ENCODE peak calls at places on chromosomes 7 and 10, in seven cellular contexts. P, R, I, B, G, D and U are unnamed samples. For H3K4me1 and H3K36me3, the result is how much of the 10 kb centered on the place peaks cover.

GRCh38 chr7:33792547-33793105 is 112.7 kb upstream of the BMPER start:
- DNase-seq in I (no peak), D (no peak), P (no peak), B (no peak), G (no peak), R (no peak), U (no peak)

GRCh38 chr10:99870051-99870730 is 87.8 kb downstream of the ABCC2 start:
- DNase-seq in I (no peak), R (no peak), B (no peak), D (no peak), P (no peak), G (no peak), U (no peak)

GRCh38 chr7:127135871-127136485 is 116.8 kb downstream of the GRM8 start:
- DNase-seq in R (no peak), I (no peak), B (no peak), D (no peak), G (no peak), P (no peak), U (no peak)

GRCh38 chr10:132399117-132400035 is 2.4 kb downstream of the PWWP2B start:
- DNase-seq in G (peak), I (peak), B (no peak), R (no peak), D (no peak), P (peak), U (no peak)

GRCh38 chr10:90407116-90407515 is 450.7 kb downstream of the HTR7 start:
- DNase-seq in G (no peak), D (no peak), I (no peak), B (peak), R (no peak), P (no peak), U (no peak)

GRCh38 chr10:71761105-71761511 is 12.2 kb downstream of the VSIR start:
- DNase-seq in I (no peak), D (no peak), P (no peak), B (no peak), G (no peak), R (no peak), U (no peak)

GRCh38 chr10:131674130-131674529 is 226.7 kb upstream of the PPP2R2D start:
- DNase-seq in G (no peak), R (no peak), P (no peak), B (no peak), D (no peak), I (no peak), U (no peak)

GRCh38 chr7:142568430-142569097 is 180.7 kb upstream of the PRSS1 start:
- DNase-seq in P (no peak), D (no peak), I (no peak), G (no peak), R (no peak), B (peak), U (no peak)

GRCh38 chr7:47404005-47404404 is 177.9 kb downstream of the TNS3 start:
- DNase-seq in D (peak), P (no peak), R (no peak), I (no peak), G (no peak), B (peak), U (no peak)

GRCh38 chr10:110376021-110376773 is 71.5 kb upstream of the SMNDC1 start:
- DNase-seq in I (no peak), P (no peak), D (no peak), G (peak), R (no peak), B (no peak), U (peak)

GRCh38 chr10:93560541-93560940 is 5.9 kb upstream of the FFAR4 start:
- DNase-seq in G (no peak), R (no peak), P (no peak), D (no peak), B (no peak), I (peak), U (no peak)

GRCh38 chr7:47231081-47231480 is 350.8 kb downstream of the TNS3 start:
- DNase-seq in D (no peak), R (no peak), I (no peak), P (no peak), B (no peak), G (no peak), U (no peak)

GRCh38 chr7:152882576-152883310 is 123.2 kb downstream of the ACTR3B start:
- DNase-seq in G (no peak), B (no peak), R (no peak), D (no peak), I (peak), P (no peak), U (no peak)

GRCh38 chr7:146864644-146865043 is 748.0 kb downstream of the CNTNAP2 start:
- DNase-seq in P (no peak), G (no peak), R (no peak), D (no peak), B (no peak), I (no peak), U (no peak)

GRCh38 chr10:109875828-109876821 is 47.2 kb downstream of the XPNPEP1 start:
- DNase-seq in G (no peak), D (no peak), R (no peak), I (no peak), B (no peak), P (no peak), U (no peak)

GRCh38 chr7:106610996-106611886 is 49.7 kb downstream of the CCDC71L start:
- DNase-seq in I (no peak), B (peak), G (no peak), R (no peak), P (no peak), D (no peak), U (no peak)

GRCh38 chr10:95247881-95248583 is 42.8 kb downstream of the PDLIM1 start:
- DNase-seq in D (no peak), B (no peak), P (no peak), R (no peak), G (no peak), I (no peak), U (no peak)

GRCh38 chr7:133358728-133359127 is 105.8 kb downstream of the EXOC4 start:
- DNase-seq in P (no peak), R (no peak), G (no peak), B (peak), D (no peak), I (no peak), U (no peak)

GRCh38 chr7:1450431-1450830 is 8.8 kb downstream of the MICALL2 start:
- DNase-seq in P (no peak), R (no peak), B (no peak), G (no peak), I (no peak), D (no peak), U (no peak)

GRCh38 chr7:1449951-1450350 is 9.3 kb downstream of the MICALL2 start:
- DNase-seq in I (no peak), R (no peak), B (no peak), D (no peak), P (no peak), G (no peak), U (no peak)

GRCh38 chr7:1452205-1452604 is 7.1 kb downstream of the MICALL2 start:
- DNase-seq in G (no peak), B (no peak), R (no peak), I (no peak), D (no peak), P (no peak), U (no peak)

GRCh38 chr7:1449501-1449900 is 9.8 kb downstream of the MICALL2 start:
- DNase-seq in P (no peak), G (no peak), R (no peak), D (no peak), B (no peak), I (no peak), U (no peak)

GRCh38 chr7:1450987-1451386 is 8.3 kb downstream of the MICALL2 start:
- DNase-seq in G (no peak), D (no peak), P (no peak), B (no peak), R (no peak), I (no peak), U (no peak)
- H3K4me1 ChIP-seq in G (under half), D (half or more), P (under half), B (under half), R (under half), I (under half), U (under half)

DNA sequence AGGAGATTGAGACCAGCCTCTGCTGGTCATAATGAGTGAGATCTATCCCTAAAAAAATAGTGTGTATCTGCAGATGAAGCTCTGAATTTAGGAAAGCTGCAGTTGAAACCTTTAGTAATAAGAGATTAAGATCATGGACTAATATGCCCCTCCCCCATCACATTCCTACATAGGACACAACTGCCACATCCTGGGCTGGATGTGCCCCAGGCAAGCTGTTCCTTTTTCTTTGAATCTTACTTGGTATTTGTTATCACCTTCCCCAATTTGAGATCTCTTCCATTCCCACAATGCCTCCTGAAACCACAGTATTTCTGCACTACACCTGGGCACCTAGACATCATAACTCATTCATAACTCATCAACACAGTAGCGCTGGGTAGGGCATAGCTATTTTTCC is 74.1 kb downstream of the DOCK1 start:
- DNase-seq in D (no peak), I (no peak), G (no peak), B (no peak), P (no peak), R (no peak), U (no peak)
- H3K36me3 ChIP-seq in D (half or more), I (under half), G (under half), B (under half), P (under half), R (under half), U (under half)

DNA sequence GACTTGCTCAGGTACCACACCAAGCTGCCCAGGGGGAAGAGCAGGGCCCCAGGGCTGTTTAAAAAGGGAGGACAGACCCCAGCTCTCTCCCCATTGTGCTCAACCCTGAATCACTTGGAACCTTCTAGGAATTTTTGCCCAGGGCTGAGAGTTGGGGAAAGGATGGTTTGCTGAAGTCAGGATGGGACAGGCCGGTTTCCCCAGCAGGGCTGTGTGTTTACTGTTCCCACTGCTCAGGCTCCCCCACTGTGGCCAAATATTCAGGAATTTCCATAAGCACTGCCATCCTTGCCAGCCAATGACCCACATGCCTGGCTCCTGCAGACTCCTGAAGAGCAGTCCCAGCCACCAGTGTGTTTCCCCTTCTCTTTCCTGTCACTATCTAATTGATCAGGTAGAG is 120.7 kb downstream of the WDFY4 start:
- DNase-seq in P (no peak), D (no peak), I (no peak), B (no peak), R (no peak), G (no peak), U (no peak)
- TF ChIP-seq POLR2A in P (no peak), D (no peak), I (no peak), B (no peak), R (no peak), G (no peak), U (no peak)

GRCh38 chr10:124536496-124537050 is 75.0 kb downstream of the LHPP start:
- DNase-seq in G (no peak), D (no peak), B (no peak), R (no peak), I (no peak), P (no peak), U (no peak)

GRCh38 chr10:124537166-124537725 is 75.6 kb downstream of the LHPP start:
- DNase-seq in B (no peak), G (no peak), R (no peak), D (no peak), P (no peak), I (no peak), U (no peak)

GRCh38 chr10:124534231-124534798 is 72.7 kb downstream of the LHPP start:
- DNase-seq in R (no peak), D (no peak), I (peak), P (peak), B (no peak), G (peak), U (no peak)

GRCh38 chr10:124534821-124535601 is 73.4 kb downstream of the LHPP start:
- DNase-seq in R (no peak), P (no peak), G (no peak), D (no peak), I (no peak), B (no peak), U (no peak)

GRCh38 chr10:124535731-124536495 is 74.3 kb downstream of the LHPP start:
- DNase-seq in G (peak), P (no peak), I (no peak), B (no peak), R (no peak), D (no peak), U (peak)
- H3K4me1 ChIP-seq in G (under half), P (under half), I (under half), B (under half), R (under half), D (under half), U (under half)